ENCODE peak calls at places on chromosome 20, in seven cellular contexts. S, O, I, Q, X, R and A are unnamed samples.
A peak's percentile ranks its signal among the peaks of the same experiment; 100 is the strongest.

GRCh38 chr20:14219801-14220461 is 117.5 kb downstream of the FLRT3 start:
- DNase-seq in S (no peak), O (no peak), I (no peak), Q (no peak), X (no peak), R (no peak), A (no peak)

GRCh38 chr20:23456416-23456815 is 3.7 kb upstream of the CST11 start:
- DNase-seq in S (no peak), O (no peak), I (no peak), Q (no peak), X (no peak), R (no peak), A (no peak)

GRCh38 chr20:17542993-17543412 is 11.8 kb upstream of the BFSP1 start:
- DNase-seq in S (no peak), O (no peak), I (no peak), Q (no peak), X (peak; percentile 88), R (no peak), A (no peak)

GRCh38 chr20:49445176-49445575 is 37.3 kb downstream of the KCNB1 start:
- DNase-seq in S (no peak), O (no peak), I (no peak), Q (no peak), X (no peak), R (no peak), A (no peak)

GRCh38 chr20:44279228-44279627 is 31.8 kb downstream of the FITM2 start:
- DNase-seq in S (no peak), O (no peak), I (no peak), Q (no peak), X (peak; percentile 91), R (no peak), A (no peak)

GRCh38 chr20:57387463-57387862 is 3.7 kb upstream of the RBM38 start:
- DNase-seq in S (no peak), O (no peak), I (no peak), Q (no peak), X (no peak), R (no peak), A (no peak)

GRCh38 chr20:36848078-36848660 is 27.8 kb upstream of the TLDC2 start:
- DNase-seq in S (no peak), O (no peak), I (no peak), Q (no peak), X (peak; percentile 96), R (no peak), A (no peak)

GRCh38 chr20:8853805-8854338 is 215.0 kb upstream of the PLCB4 start:
- DNase-seq in S (no peak), O (peak; percentile 83), I (no peak), Q (no peak), X (peak; percentile 84), R (no peak), A (no peak)

GRCh38 chr20:54284928-54285704 is 77.2 kb downstream of the PFDN4 start:
- DNase-seq in S (no peak), O (no peak), I (no peak), Q (no peak), X (peak; percentile 40), R (no peak), A (no peak)

GRCh38 chr20:57716202-57716601 is 6.4 kb upstream of the PMEPA1 start:
- DNase-seq in S (no peak), O (no peak), I (no peak), Q (no peak), X (peak; percentile 74), R (no peak), A (no peak)

GRCh38 chr20:34527016-34527415 is 10.8 kb downstream of the DYNLRB1 start:
- DNase-seq in S (no peak), O (no peak), I (no peak), Q (no peak), X (no peak), R (no peak), A (no peak)

GRCh38 chr20:63624486-63624885 is 2.4 kb downstream of the GMEB2 start:
- DNase-seq in S (no peak), O (no peak), I (no peak), Q (no peak), X (peak; percentile 46), R (no peak), A (no peak)

GRCh38 chr20:35773154-35773751 is 1.4 kb downstream of the PHF20 start:
- DNase-seq in S (no peak), O (no peak), I (peak; percentile 26), Q (peak; percentile 46), X (peak; percentile 17), R (no peak), A (peak; percentile 29)